ENCODE peak calls at places on chromosomes 1 and 21, in ten cellular contexts. Q, L, D, F, Y, I, V, G, O and P are unnamed samples.
A peak's percentile ranks its signal among the peaks of the same experiment; 100 is the strongest.

GRCh38 chr1:28172690-28173150 is 3.8 kb downstream of the PTAFR start:
- DNase-seq in Q (no peak), L (peak; percentile 62), D (no peak), F (peak; percentile 53), Y (peak; percentile 77), I (peak; percentile 82), V (no peak), G (no peak), O (no peak), P (no peak)

GRCh38 chr1:90357980-90358379 is 359.1 kb downstream of the BARHL2 start:
- DNase-seq in Q (no peak), L (no peak), D (peak; percentile 27), F (no peak), Y (no peak), I (no peak), V (no peak), G (no peak), O (no peak), P (no peak)

GRCh38 chr1:229991104-229991513 is 75.9 kb upstream of the GALNT2 start:
- DNase-seq in Q (no peak), L (no peak), D (no peak), F (no peak), Y (no peak), I (no peak), V (no peak), G (no peak), O (no peak), P (no peak)

GRCh38 chr1:199173356-199173755 is 534.5 kb downstream of the PTPRC start:
- DNase-seq in Q (no peak), L (no peak), D (peak; percentile 36), F (no peak), Y (no peak), I (no peak), V (no peak), G (no peak), O (no peak), P (no peak)

GRCh38 chr1:18557621-18558465 is 72.8 kb upstream of the PAX7 start:
- DNase-seq in Q (no peak), L (peak; percentile 63), D (peak; percentile 47), F (peak; percentile 55), Y (peak; percentile 12), I (no peak), V (no peak), G (no peak), O (no peak), P (no peak)

GRCh38 chr1:202036595-202037387 is 26.4 kb downstream of the ELF3 start:
- DNase-seq in Q (no peak), L (peak; percentile 43), D (no peak), F (no peak), Y (no peak), I (no peak), V (no peak), G (no peak), O (no peak), P (no peak)

GRCh38 chr1:50829010-50829958 is 130.8 kb downstream of the FAF1 start:
- DNase-seq in Q (no peak), L (peak; percentile 9), D (no peak), F (no peak), Y (peak; percentile 55), I (no peak), V (no peak), G (no peak), O (no peak), P (no peak)

GRCh38 chr1:229714964-229715603 is 89.0 kb downstream of the URB2 start:
- DNase-seq in Q (peak; percentile 67), L (peak; percentile 92), D (peak; percentile 32), F (no peak), Y (peak; percentile 15), I (peak; percentile 38), V (no peak), G (no peak), O (no peak), P (no peak)

GRCh38 chr1:58966103-58966916 is 182.5 kb upstream of the JUN start:
- DNase-seq in Q (no peak), L (no peak), D (no peak), F (no peak), Y (no peak), I (peak; percentile 49), V (no peak), G (no peak), O (no peak), P (no peak)

GRCh38 chr21:26041441-26042180 is 129.0 kb downstream of the APP start:
- DNase-seq in Q (no peak), L (no peak), D (peak; percentile 38), F (no peak), Y (no peak), I (no peak), V (no peak), G (no peak), O (no peak), P (no peak)

GRCh38 chr21:28699591-28700259 is 293.0 kb downstream of the LTN1 start:
- DNase-seq in Q (no peak), L (no peak), D (peak; percentile 84), F (no peak), Y (no peak), I (no peak), V (no peak), G (no peak), O (no peak), P (no peak)

GRCh38 chr1:24111264-24111997 is 504 bp downstream of the MYOM3 start:
- DNase-seq in Q (peak; percentile 76), L (no peak), D (peak; percentile 58), F (peak; percentile 46), Y (peak; percentile 15), I (no peak), V (peak; percentile 40), G (no peak), O (no peak), P (no peak)

GRCh38 chr1:30756545-30757195 is 904 bp downstream of the LAPTM5 start:
- DNase-seq in Q (peak; percentile 37), L (peak; percentile 83), D (peak; percentile 93), F (peak; percentile 89), Y (peak; percentile 81), I (peak; percentile 90), V (peak; percentile 10), G (no peak), O (peak; percentile 87), P (no peak)

GRCh38 chr1:213987422-213987875 is 324 bp upstream of the PROX1 start:
- DNase-seq in Q (no peak), L (no peak), D (no peak), F (no peak), Y (no peak), I (no peak), V (no peak), G (no peak), O (no peak), P (no peak)
- H3K27me3 ChIP-seq in Q (peaks cover 43% of the 10 kb centered on the region), L (no peaks in the 10 kb centered on the region), D (peaks cover 47% of the 10 kb centered on the region), F (peaks cover 72% of the 10 kb centered on the region), Y (peaks cover 10% of the 10 kb centered on the region), I (peaks cover 39% of the 10 kb centered on the region), V (peaks cover 23% of the 10 kb centered on the region), G (peaks cover 74% of the 10 kb centered on the region), O (peaks cover 61% of the 10 kb centered on the region), P (peaks cover 60% of the 10 kb centered on the region)

DNA sequence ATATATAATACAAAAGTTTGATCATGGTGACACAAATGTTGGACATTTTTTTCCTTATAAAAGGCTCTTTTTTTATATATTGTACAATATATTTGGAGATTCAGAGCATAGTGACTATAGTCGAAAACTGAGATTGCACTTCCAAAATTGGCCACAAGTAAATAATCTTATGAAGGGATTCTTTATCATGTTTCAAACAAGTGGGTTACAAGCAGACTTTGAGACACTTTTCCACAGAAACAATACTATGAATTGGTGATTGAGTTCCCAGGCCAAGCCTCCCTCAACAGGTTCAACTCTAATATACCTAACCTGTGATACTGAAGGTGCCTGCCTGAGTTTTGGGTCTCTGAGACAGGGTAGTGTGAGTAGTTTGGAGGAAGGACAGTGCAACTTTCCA is 13.8 kb downstream of the LEPR start:
- DNase-seq in Q (no peak), L (no peak), D (no peak), F (no peak), Y (no peak), I (no peak), V (no peak), G (no peak), O (no peak), P (no peak)
- TF ChIP-seq CTCF in Q (no peak), L (no peak), D (no peak), F (no peak), Y (peak; percentile 23), I (no peak), V (no peak), G (no peak), O (no peak), P (no peak)

GRCh38 chr1:75130312-75130677 is 3.9 kb upstream of the LHX8 start:
- DNase-seq in Q (no peak), L (no peak), D (no peak), F (no peak), Y (no peak), I (no peak), V (no peak), G (no peak), O (no peak), P (no peak)
- H3K27me3 ChIP-seq in Q (peaks cover 97% of the 10 kb centered on the region), L (no peaks in the 10 kb centered on the region), D (peaks cover 67% of the 10 kb centered on the region), F (peaks cover 98% of the 10 kb centered on the region), Y (peaks cover 90% of the 10 kb centered on the region), I (peaks cover 42% of the 10 kb centered on the region), V (peaks cover 15% of the 10 kb centered on the region), G (peaks cover 100% of the 10 kb centered on the region), O (peaks cover 92% of the 10 kb centered on the region), P (peaks cover 98% of the 10 kb centered on the region)

GRCh38 chr21:41612674-41613250 is 104.8 kb upstream of the TMPRSS2 start:
- DNase-seq in Q (peak; percentile 98), L (peak; percentile 65), D (peak; percentile 87), F (peak; percentile 65), Y (peak; percentile 97), I (no peak), V (peak; percentile 80), G (peak; percentile 64), O (no peak), P (peak; percentile 90)

GRCh38 chr21:41613421-41613998 is 105.6 kb upstream of the TMPRSS2 start:
- DNase-seq in Q (no peak), L (no peak), D (no peak), F (no peak), Y (no peak), I (no peak), V (no peak), G (no peak), O (no peak), P (no peak)

GRCh38 chr21:41611441-41611840 is 103.5 kb upstream of the TMPRSS2 start:
- DNase-seq in Q (no peak), L (no peak), D (no peak), F (no peak), Y (no peak), I (no peak), V (no peak), G (no peak), O (no peak), P (no peak)

GRCh38 chr21:41610042-41610839 is 102.3 kb upstream of the TMPRSS2 start:
- DNase-seq in Q (no peak), L (peak; percentile 85), D (peak; percentile 63), F (peak; percentile 77), Y (peak; percentile 76), I (no peak), V (no peak), G (no peak), O (no peak), P (no peak)

DNA sequence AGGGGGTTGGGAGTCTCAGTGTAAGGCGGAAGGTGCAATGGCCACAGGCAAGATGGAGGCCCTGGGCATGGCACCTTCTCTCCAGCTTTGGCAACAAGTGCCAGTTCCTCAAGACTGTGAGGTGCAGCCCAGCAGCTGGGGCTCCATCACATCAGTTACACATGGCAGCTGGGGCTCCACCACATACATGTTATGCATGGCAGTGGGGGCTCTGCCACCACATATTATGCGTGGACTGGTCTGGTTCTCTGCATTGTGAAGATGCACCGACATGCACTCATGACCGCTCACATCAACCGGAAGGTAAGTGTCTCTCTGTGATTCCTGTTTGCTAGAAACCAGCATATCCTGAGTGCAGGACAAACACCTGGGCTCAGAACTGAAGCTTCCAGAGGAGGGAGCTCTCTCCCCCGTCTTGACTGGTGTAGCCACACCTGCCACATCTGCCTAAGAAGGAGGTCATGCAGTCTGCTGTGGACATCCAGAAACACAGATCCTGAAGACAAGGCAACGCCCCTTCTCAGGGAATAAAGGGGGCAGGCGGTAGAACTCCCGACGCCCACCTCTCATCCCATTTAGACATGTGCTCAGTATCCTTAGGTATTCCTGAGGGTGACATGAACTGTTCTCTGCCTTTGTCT is 104.1 kb upstream of the TMPRSS2 start:
- DNase-seq in Q (peak; percentile 59), L (peak; percentile 52), D (peak; percentile 70), F (no peak), Y (no peak), I (no peak), V (no peak), G (no peak), O (no peak), P (peak; percentile 41)
- TF ChIP-seq CTCF in Q (no peak), L (no peak), D (peak; percentile 75), F (no peak), Y (peak; percentile 14), I (no peak), V (no peak), G (no peak), O (peak; percentile 57), P (no peak)